ENCODE peak calls at places on chromosome 17, in nine cellular contexts. W is Kasumi-1; V is stimulated activated CD8-positive, alpha-beta memory T cell treated with anti-CD3 and anti-CD28 coated beads, Interleukin-7, amount 100 ng/mL, for 24 hours; I is EL; N is stimulated activated CD4-positive, alpha-beta T cell treated with anti-CD3 and anti-CD28 coated beads, Interleukin-4, amount 100 ng/mL, for 4 hours; T is CD8-positive, alpha-beta T cell; F is retinal pigment epithelial cell; B is cardiac fibroblast; D is GM04504. R is an unnamed sample.

GRCh38 chr17:82923366-82924113 is 83.7 kb upstream of the ZNF750 start:
- DNase-seq in W (no peak), B (no peak), N (no peak), I (no peak), F (no peak), T (no peak), V (no peak), D (no peak), R (no peak)

GRCh38 chr17:8696951-8697745 is 47.5 kb downstream of the CCDC42 start:
- DNase-seq in B (no peak), D (no peak), I (peak), F (peak), W (no peak), T (no peak), N (no peak), V (no peak), R (peak)

GRCh38 chr17:33292981-33293867 is at the start of gene ASIC2:
- DNase-seq in N (no peak), I (no peak), D (no peak), V (no peak), W (no peak), T (no peak), B (peak), F (no peak), R (no peak)

GRCh38 chr17:34667656-34668055 is 88.3 kb downstream of the TMEM132E start:
- DNase-seq in B (no peak), W (no peak), V (no peak), I (no peak), T (no peak), D (no peak), F (no peak), N (no peak), R (peak)

GRCh38 chr17:14306602-14307001 is 5.7 kb downstream of the HS3ST3B1 start:
- DNase-seq in T (no peak), B (no peak), D (no peak), W (no peak), F (no peak), I (no peak), V (no peak), N (no peak), R (no peak)

GRCh38 chr17:2366747-2367494 is 29.6 kb downstream of the SGSM2 start:
- DNase-seq in N (no peak), F (no peak), I (no peak), T (no peak), D (no peak), B (no peak), W (no peak), V (no peak), R (no peak)

GRCh38 chr17:53191878-53192277 is 630.8 kb upstream of the KIF2B start:
- DNase-seq in W (peak), F (no peak), V (no peak), N (no peak), T (no peak), B (no peak), I (no peak), D (no peak), R (no peak)

GRCh38 chr17:61389670-61390478 is 9.8 kb upstream of the TBX2 start:
- DNase-seq in V (no peak), T (no peak), N (peak), D (no peak), I (peak), F (no peak), W (peak), B (peak), R (no peak)

GRCh38 chr17:35744830-35745229 is 8.2 kb downstream of the GAS2L2 start:
- DNase-seq in V (no peak), I (no peak), B (no peak), W (no peak), N (no peak), D (no peak), F (no peak), T (no peak), R (no peak)

GRCh38 chr17:2955931-2956582 is 107.3 kb downstream of the OR1D5 start:
- DNase-seq in I (no peak), T (no peak), B (no peak), F (no peak), W (no peak), D (no peak), V (no peak), N (no peak), R (peak)

GRCh38 chr17:75098861-75099260 is 10.9 kb upstream of the ARMC7 start:
- DNase-seq in D (no peak), V (no peak), F (no peak), B (no peak), I (no peak), W (no peak), N (no peak), T (no peak), R (no peak)

GRCh38 chr17:81999975-82000802 is 22.5 kb downstream of the CENPX start:
- DNase-seq in V (no peak), D (no peak), N (no peak), F (no peak), W (no peak), I (no peak), T (no peak), B (no peak), R (no peak)

GRCh38 chr17:16493470-16494048 is 1.6 kb upstream of the LRRC75A start:
- DNase-seq in N (no peak), B (no peak), T (no peak), F (no peak), I (no peak), W (no peak), D (no peak), V (no peak), R (no peak)

GRCh38 chr17:80260791-80261158 is at the start of gene RNF213:
- DNase-seq in B (peak), N (peak), D (peak), F (no peak), I (peak), V (no peak), W (no peak), T (peak), R (no peak)

GRCh38 chr17:77373298-77374169 is 232.8 kb downstream of the SEC14L1 start:
- DNase-seq in W (peak), F (no peak), D (no peak), T (no peak), V (no peak), B (no peak), I (no peak), N (no peak), R (no peak)

GRCh38 chr17:42517516-42517915 is 18.5 kb upstream of the NAGLU start:
- DNase-seq in D (peak), T (peak), V (peak), F (no peak), W (peak), B (peak), I (peak), N (peak), R (no peak)

GRCh38 chr17:38403491-38403890 is 24.8 kb upstream of the ARHGAP23 start:
- DNase-seq in I (no peak), W (peak), F (no peak), N (no peak), D (no peak), V (no peak), B (peak), T (no peak), R (no peak)

GRCh38 chr17:28475151-28475900 is 1.9 kb downstream of the SLC13A2 start:
- DNase-seq in T (no peak), W (peak), B (no peak), V (no peak), I (no peak), D (no peak), N (no peak), F (no peak), R (peak)

GRCh38 chr17:37737081-37737480 is 7.8 kb downstream of the HNF1B start:
- DNase-seq in F (no peak), D (no peak), N (no peak), T (no peak), I (no peak), W (peak), B (peak), V (no peak), R (no peak)

GRCh38 chr17:62017912-62018311 is 47.2 kb downstream of the MED13 start:
- DNase-seq in D (no peak), V (no peak), N (no peak), I (peak), W (no peak), T (no peak), F (no peak), B (peak), R (no peak)

GRCh38 chr17:78890111-78890897 is 12.7 kb downstream of the CEP295NL start:
- DNase-seq in N (peak), D (no peak), I (no peak), W (peak), T (peak), V (no peak), F (peak), B (no peak), R (no peak)

GRCh38 chr17:76353599-76354316 is at the start of gene PRPSAP1:
- DNase-seq in F (no peak), I (peak), D (peak), T (peak), W (peak), V (peak), B (peak), N (peak), R (peak)

GRCh38 chr17:61007980-61008379 is 330.3 kb downstream of the BCAS3 start:
- DNase-seq in T (no peak), B (peak), F (no peak), D (no peak), I (no peak), V (no peak), W (no peak), N (no peak), R (no peak)

GRCh38 chr17:17628388-17629008 is 37.0 kb upstream of the PEMT start:
- DNase-seq in I (peak), V (no peak), T (peak), F (no peak), N (peak), D (no peak), B (no peak), W (no peak), R (no peak)

GRCh38 chr17:42472709-42473521 is 14.2 kb downstream of the ATP6V0A1 start:
- DNase-seq in F (peak), D (peak), V (no peak), T (no peak), N (no peak), I (peak), B (peak), W (no peak), R (no peak)

GRCh38 chr17:70668276-70668937 is 499.1 kb downstream of the KCNJ2 start:
- DNase-seq in F (no peak), D (no peak), T (no peak), V (no peak), N (no peak), W (no peak), B (no peak), I (no peak), R (no peak)

GRCh38 chr17:81052199-81052997 is 17.4 kb downstream of the BAIAP2 start:
- DNase-seq in N (no peak), T (no peak), V (no peak), D (no peak), B (no peak), I (no peak), W (no peak), F (no peak), R (no peak)

GRCh38 chr17:79933863-79934652 is 94.8 kb upstream of the CBX4 start:
- DNase-seq in F (no peak), I (peak), B (no peak), D (no peak), N (no peak), V (no peak), T (no peak), W (peak), R (no peak)

GRCh38 chr17:12896386-12896785 is 107.1 kb downstream of the ARHGAP44 start:
- DNase-seq in T (no peak), V (no peak), W (no peak), B (no peak), N (no peak), D (no peak), I (no peak), F (no peak), R (no peak)

GRCh38 chr17:8057691-8058114 is 18.8 kb downstream of the ALOX15B start:
- DNase-seq in F (no peak), I (peak), W (peak), V (no peak), B (peak), N (no peak), D (peak), T (peak), R (peak)

GRCh38 chr17:74950207-74950606 is 14.5 kb downstream of the OTOP3 start:
- DNase-seq in W (no peak), N (no peak), F (no peak), D (no peak), T (no peak), V (no peak), I (no peak), B (no peak), R (no peak)

GRCh38 chr17:48541036-48541573 is 3.8 kb downstream of the HOXB2 start:
- DNase-seq in V (no peak), I (no peak), T (no peak), F (no peak), N (no peak), B (peak), D (no peak), W (no peak), R (no peak)

GRCh38 chr17:8829036-8829941 is 30.1 kb upstream of the MFSD6L start:
- DNase-seq in N (no peak), T (no peak), F (no peak), D (no peak), V (no peak), I (no peak), B (no peak), W (no peak), R (peak)

GRCh38 chr17:72118588-72119279 is 2.1 kb upstream of the SOX9 start:
- DNase-seq in B (peak), W (peak), N (no peak), T (no peak), D (peak), F (peak), V (no peak), I (peak), R (no peak)

GRCh38 chr17:56028837-56029236 is 124.4 kb upstream of the ANKFN1 start:
- DNase-seq in B (no peak), D (no peak), N (no peak), F (no peak), W (no peak), T (no peak), V (no peak), I (no peak), R (no peak)

GRCh38 chr17:82385559-82386255 is 14.1 kb downstream of the UTS2R start:
- DNase-seq in V (no peak), I (no peak), W (no peak), T (no peak), F (no peak), B (no peak), D (no peak), N (no peak), R (no peak)